ENCODE peak calls at places on chromosomes 13 and 19, in seven cellular contexts. R is AG10803, W is A549, A is RWPE2, H is astrocyte of the spinal cord, M is transverse colon, T is psoas muscle. Z is an unnamed sample.

GRCh38 chr19:14672043-14672872 is 2.4 kb downstream of the ADGRE3 start:
- DNase-seq in R (no peak), W (no peak), A (no peak), H (no peak), M (no peak), T (no peak), Z (no peak)

GRCh38 chr19:708154-709141 is at the start of gene PALM:
- DNase-seq in R (no peak), W (no peak), A (no peak), H (no peak), M (no peak), T (no peak), Z (no peak)

GRCh38 chr19:58296086-58296485 is 9.1 kb upstream of the ERVK3-1 start:
- DNase-seq in R (peak; percentile 70), W (no peak), A (no peak), H (no peak), M (no peak), T (no peak), Z (no peak)

GRCh38 chr19:7792286-7792685 is 29.2 kb downstream of the CLEC4M start:
- DNase-seq in R (no peak), W (no peak), A (no peak), H (no peak), M (no peak), T (no peak), Z (no peak)

GRCh38 chr19:32566246-32566830 is 14.7 kb upstream of the PDCD5 start:
- DNase-seq in R (peak; percentile 55), W (no peak), A (no peak), H (no peak), M (no peak), T (no peak), Z (no peak)

GRCh38 chr13:46082324-46082723 is 22.5 kb downstream of the CPB2 start:
- DNase-seq in R (no peak), W (no peak), A (no peak), H (no peak), M (no peak), T (no peak), Z (no peak)

GRCh38 chr13:77338329-77338728 is 11.4 kb upstream of the MYCBP2 start:
- DNase-seq in R (no peak), W (no peak), A (no peak), H (no peak), M (no peak), T (no peak), Z (no peak)

GRCh38 chr19:54696766-54697165 is 27.5 kb upstream of the KIR3DL3 start:
- DNase-seq in R (no peak), W (no peak), A (no peak), H (no peak), M (no peak), T (no peak), Z (no peak)

GRCh38 chr19:54133957-54134590 is 3.5 kb upstream of the CNOT3 start:
- DNase-seq in R (no peak), W (no peak), A (no peak), H (no peak), M (no peak), T (no peak), Z (no peak)

GRCh38 chr19:14091086-14091884 is 734 bp upstream of the SAMD1 start:
- DNase-seq in R (peak; percentile 60), W (peak; percentile 67), A (no peak), H (peak; percentile 60), M (peak; percentile 89), T (no peak), Z (peak; percentile 84)

GRCh38 chr13:75432811-75433244 is 49.1 kb downstream of the TBC1D4 start:
- DNase-seq in R (no peak), W (no peak), A (no peak), H (no peak), M (no peak), T (no peak), Z (no peak)

GRCh38 chr19:30665449-30665848 is 293.3 kb downstream of the ZNF536 start:
- DNase-seq in R (no peak), W (no peak), A (no peak), H (no peak), M (no peak), T (no peak), Z (no peak)

GRCh38 chr13:106129993-106130392 is 405.5 kb downstream of the EFNB2 start:
- DNase-seq in R (no peak), W (no peak), A (no peak), H (no peak), M (no peak), T (no peak), Z (no peak)

GRCh38 chr13:43364210-43365041 is 341.0 kb downstream of the DNAJC15 start:
- DNase-seq in R (peak; percentile 69), W (no peak), A (no peak), H (peak; percentile 76), M (no peak), T (peak; percentile 59), Z (no peak)

GRCh38 chr13:65638572-65639168 is 1591.5 kb downstream of the PCDH9 start:
- DNase-seq in R (peak; percentile 59), W (peak; percentile 29), A (no peak), H (peak; percentile 61), M (no peak), T (no peak), Z (no peak)
- TF ChIP-seq CTCF in R (peak; percentile 91), W (peak; percentile 47), A (peak; percentile 72), H (peak; percentile 75), M (peak; percentile 18), T (peak; percentile 13), Z (peak; percentile 44)

GRCh38 chr13:40206241-40207109 is 460.0 kb downstream of the FOXO1 start:
- DNase-seq in R (no peak), W (no peak), A (peak; percentile 70), H (no peak), M (no peak), T (no peak), Z (no peak)
- H3K4me3 ChIP-seq in R (no peak overlapping the region), W (no peak overlapping the region), A (no peak overlapping the region), H (no peak overlapping the region), M (no peak overlapping the region), T (no peak overlapping the region), Z (no peak overlapping the region)

GRCh38 chr19:19226204-19226603 is 14.4 kb downstream of the NCAN start:
- DNase-seq in R (no peak), W (no peak), A (no peak), H (no peak), M (no peak), T (no peak), Z (no peak)

GRCh38 chr19:19224852-19225494 is 13.2 kb downstream of the NCAN start:
- DNase-seq in R (peak; percentile 47), W (peak; percentile 84), A (no peak), H (peak; percentile 16), M (peak; percentile 82), T (peak; percentile 67), Z (peak; percentile 76)

GRCh38 chr19:19223636-19224035 is 11.9 kb downstream of the NCAN start:
- DNase-seq in R (no peak), W (no peak), A (no peak), H (no peak), M (no peak), T (no peak), Z (no peak)

GRCh38 chr19:19224150-19224851 is 12.5 kb downstream of the NCAN start:
- DNase-seq in R (no peak), W (no peak), A (no peak), H (no peak), M (no peak), T (no peak), Z (no peak)

DNA sequence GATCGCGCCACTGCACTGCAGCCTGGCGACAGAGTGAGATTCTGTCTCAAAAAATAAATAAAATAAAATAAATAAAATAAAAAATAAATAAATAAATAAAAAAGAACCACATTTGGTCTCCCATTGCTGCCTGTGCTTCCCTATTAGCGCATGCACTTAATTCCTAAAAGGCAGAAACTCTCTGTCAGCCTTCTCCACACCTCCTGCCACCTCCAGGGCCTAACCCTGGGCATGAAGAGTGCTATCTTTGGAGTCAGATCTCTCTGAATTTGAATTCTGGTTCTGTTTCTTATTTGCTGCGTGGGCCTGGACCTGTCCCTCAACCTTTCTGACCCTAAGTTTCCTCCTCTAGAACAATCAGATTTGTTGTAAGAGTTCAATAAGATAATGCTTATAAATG is 11.3 kb downstream of the NCAN start:
- DNase-seq in R (no peak), W (no peak), A (no peak), H (no peak), M (no peak), T (no peak), Z (no peak)
- TF ChIP-seq CTCF in R (no peak), W (no peak), A (no peak), H (no peak), M (no peak), T (no peak), Z (no peak)

DNA sequence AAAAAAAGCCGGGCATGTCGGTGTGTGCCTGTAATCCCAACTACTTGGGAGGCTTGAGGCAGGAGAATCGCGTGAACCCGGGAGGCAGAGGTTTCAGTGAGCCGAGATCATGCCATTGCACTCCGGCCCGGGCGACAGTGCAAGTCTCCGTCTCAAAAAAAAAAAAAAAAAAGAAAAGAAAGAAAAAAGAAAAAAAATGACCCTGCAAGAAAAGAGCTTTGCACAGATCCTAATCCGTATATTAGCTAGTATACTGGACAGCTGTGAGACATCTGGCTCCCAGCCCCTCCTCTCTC is 1.0 kb upstream of the AKT2 start:
- DNase-seq in R (no peak), W (no peak), A (no peak), H (no peak), M (no peak), T (no peak), Z (no peak)
- H3K4me3 ChIP-seq in R (peak overlapping the region; percentile 58), W (no peak overlapping the region), A (no peak overlapping the region), H (no peak overlapping the region), M (peak overlapping the region; percentile 86), T (peak overlapping the region; percentile 87), Z (no peak overlapping the region)

DNA sequence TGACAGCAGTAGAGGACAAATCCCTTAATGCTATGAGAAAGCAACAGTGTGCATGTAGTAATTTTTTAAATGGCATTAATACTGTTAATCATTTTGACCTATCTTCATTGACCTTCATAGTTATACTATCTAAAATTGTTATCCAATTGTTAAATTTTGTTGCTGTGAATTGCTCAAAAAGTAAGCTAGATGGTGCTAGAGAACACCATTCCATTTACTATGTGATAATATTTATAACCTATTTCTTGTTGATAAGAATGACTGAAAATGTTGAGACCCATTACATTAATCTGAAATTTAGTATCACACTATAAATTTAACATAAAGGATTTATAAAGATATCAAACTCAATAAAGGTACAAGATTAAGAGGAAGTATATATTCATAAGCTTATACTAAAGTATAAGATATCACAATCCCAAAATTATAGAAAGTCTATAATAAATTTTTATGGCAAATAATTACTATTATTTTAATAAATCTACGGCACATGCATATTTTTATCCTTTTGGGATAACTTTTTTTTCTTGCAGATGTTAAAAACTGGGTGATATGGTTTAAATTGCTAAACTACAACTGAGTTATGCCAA is 1573.3 kb downstream of the PCDH9 start:
- DNase-seq in R (peak; percentile 8), W (peak; percentile 4), A (no peak), H (peak; percentile 40), M (no peak), T (no peak), Z (no peak)
- TF ChIP-seq CTCF in R (peak; percentile 69), W (peak; percentile 44), A (peak; percentile 75), H (peak; percentile 55), M (no peak), T (peak; percentile 14), Z (peak; percentile 17)

Z was measured in GM06990.